ENCODE peak calls at places on chromosomes 4 and X, in five cellular contexts. M, A, K, X and F are unnamed samples.

GRCh38 chrX:40729923-40730584 is 5.3 kb downstream of the MED14 start:
- DNase-seq in X (no peak), A (no peak), K (no peak), M (peak; percentile 42), F (peak; percentile 31)

GRCh38 chr4:163592207-163592606 is 97.7 kb downstream of the TMA16 start:
- DNase-seq in M (no peak), K (no peak), A (no peak), X (no peak), F (no peak)

GRCh38 chrX:101550825-101551767 is 749 bp downstream of the ARMCX1 start:
- DNase-seq in A (peak; percentile 65), M (no peak), X (peak; percentile 37), K (no peak), F (peak; percentile 15)

GRCh38 chr4:41512139-41512538 is 25.8 kb upstream of the LIMCH1 start:
- DNase-seq in M (peak; percentile 23), K (no peak), A (no peak), X (no peak), F (no peak)

GRCh38 chr4:128354205-128354821 is 66.7 kb upstream of the PGRMC2 start:
- DNase-seq in X (peak; percentile 53), M (no peak), A (no peak), K (peak; percentile 30), F (peak; percentile 65)

GRCh38 chr4:56321246-56321645 is 66.0 kb downstream of the AASDH start:
- DNase-seq in M (no peak), A (no peak), K (no peak), X (no peak), F (no peak)

GRCh38 chr4:73599182-73599581 is 21.1 kb downstream of the RASSF6 start:
- DNase-seq in A (no peak), M (peak; percentile 12), X (peak; percentile 62), K (peak; percentile 95), F (no peak)

GRCh38 chr4:177005801-177006230 is 213.1 kb upstream of the VEGFC start:
- DNase-seq in A (no peak), X (no peak), K (no peak), M (peak; percentile 66), F (no peak)

GRCh38 chr4:7323872-7324650 is 110.7 kb downstream of the PSAPL1 start:
- DNase-seq in K (peak; percentile 7), M (peak; percentile 18), X (no peak), A (no peak), F (no peak)

GRCh38 chr4:130393246-130394041 is 1297.5 kb downstream of the C4orf33 start:
- DNase-seq in X (no peak), K (peak; percentile 0), M (no peak), A (no peak), F (no peak)

GRCh38 chr4:37594095-37594494 is 92.1 kb downstream of the RELL1 start:
- DNase-seq in M (no peak), K (no peak), A (no peak), X (no peak), F (no peak)

GRCh38 chr4:155228713-155229112 is 20.3 kb downstream of the NPY2R start:
- DNase-seq in X (no peak), K (no peak), A (no peak), M (no peak), F (no peak)

GRCh38 chr4:105399535-105400161 is 74.2 kb downstream of the PPA2 start:
- DNase-seq in A (no peak), M (peak; percentile 7), K (no peak), X (no peak), F (no peak)

GRCh38 chrX:128975716-128976115 is 547.6 kb downstream of the SMARCA1 start:
- DNase-seq in A (no peak), K (peak; percentile 23), M (peak; percentile 33), X (peak; percentile 10), F (peak; percentile 0)

GRCh38 chrX:24146283-24146865 is 3.2 kb upstream of the ZFX start:
- DNase-seq in X (no peak), K (no peak), A (no peak), M (peak; percentile 60), F (peak; percentile 10)

GRCh38 chr4:124940387-124940786 is 227.9 kb upstream of the ANKRD50 start:
- DNase-seq in K (no peak), X (no peak), A (no peak), M (no peak), F (no peak)
- TF ChIP-seq POLR2A in K (no peak), X (no peak), A (no peak), M (no peak), F (no peak)

GRCh38 chrX:2449135-2449886 is 51.5 kb downstream of the DHRSX start:
- DNase-seq in X (no peak), K (no peak), A (no peak), M (peak; percentile 4), F (no peak)

GRCh38 chrX:2451456-2452316 is 49.1 kb downstream of the DHRSX start:
- DNase-seq in A (no peak), X (no peak), M (peak; percentile 15), K (no peak), F (no peak)

GRCh38 chrX:2452799-2453198 is 48.0 kb downstream of the DHRSX start:
- DNase-seq in K (no peak), A (no peak), M (no peak), X (no peak), F (no peak)

GRCh38 chrX:2450681-2451080 is 50.1 kb downstream of the DHRSX start:
- DNase-seq in K (no peak), X (no peak), A (no peak), M (no peak), F (no peak)

DNA sequence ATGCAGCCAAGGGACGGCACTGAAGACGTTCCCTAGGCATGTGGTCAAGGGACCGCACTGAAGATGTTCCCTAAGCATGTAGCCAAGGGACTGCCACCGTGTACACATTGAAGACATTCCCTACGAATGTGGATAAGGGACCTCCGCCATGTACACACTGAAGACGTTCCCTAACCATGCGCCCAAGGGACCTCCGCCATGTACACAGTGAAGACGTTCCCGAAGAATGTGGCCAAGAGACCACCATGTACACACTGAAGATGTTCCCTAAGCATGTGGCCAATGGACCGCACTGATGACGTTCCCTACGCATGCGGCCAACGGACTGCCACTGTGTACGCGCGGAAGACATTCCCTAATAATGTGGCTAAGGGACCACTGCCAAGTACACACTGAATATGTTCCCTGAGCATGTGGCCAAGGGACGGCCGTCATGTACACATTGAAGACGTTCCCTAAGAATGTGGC is 48.4 kb downstream of the DHRSX start:
- DNase-seq in K (no peak), M (no peak), X (no peak), A (no peak), F (no peak)
- TF ChIP-seq POLR2A in K (no peak), M (no peak), X (no peak), A (no peak), F (no peak)

GRCh38 chrX:48800574-48801280 is 1.1 kb upstream of the HDAC6 start:
- DNase-seq in K (no peak), X (peak; percentile 5), A (no peak), M (peak; percentile 60), F (peak; percentile 95)
- TF ChIP-seq POLR2A in K (no peak), X (no peak), A (no peak), M (no peak), F (peak; percentile 51)

DNA sequence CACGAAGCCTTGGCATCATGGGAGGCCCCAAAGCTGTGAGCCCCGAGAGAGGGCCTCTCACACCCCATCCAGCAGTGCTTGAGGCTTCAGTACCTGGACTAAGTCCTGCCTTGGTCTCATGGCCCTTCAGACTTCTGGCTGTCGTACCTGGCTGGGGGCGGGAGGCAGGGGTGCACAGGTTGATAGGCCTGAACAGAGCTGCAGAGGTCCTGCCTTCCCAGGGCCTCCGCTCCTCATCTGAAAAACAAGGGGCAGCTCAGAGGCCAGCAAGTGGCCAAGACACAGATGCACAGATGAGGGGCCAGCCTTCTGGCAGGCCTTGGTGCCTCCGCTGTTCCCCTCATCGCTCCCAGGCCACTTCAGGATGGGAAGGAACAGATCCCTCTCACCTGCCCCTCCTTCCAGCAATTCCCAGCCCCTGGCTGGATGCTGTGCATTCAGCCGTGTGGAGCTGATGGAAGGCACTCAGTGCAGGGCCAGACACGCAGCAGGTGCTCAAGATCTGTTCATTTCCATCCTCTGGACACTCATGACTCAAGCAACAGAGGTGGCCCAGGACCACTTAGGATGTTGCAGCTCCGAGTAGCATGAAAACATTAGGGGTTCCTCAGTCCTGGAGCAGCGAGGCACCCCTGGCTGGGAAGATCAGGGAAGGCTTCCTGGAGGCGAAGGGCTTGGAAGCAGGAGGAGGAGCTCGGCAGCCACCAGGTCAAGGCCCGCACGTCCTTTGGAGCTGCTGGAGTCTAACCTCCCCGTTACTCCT is 1.4 kb downstream of the ZNF185 start:
- DNase-seq in X (no peak), K (no peak), M (no peak), A (no peak), F (no peak)
- TF ChIP-seq POLR2A in X (no peak), K (no peak), M (no peak), A (no peak), F (no peak)

DNA sequence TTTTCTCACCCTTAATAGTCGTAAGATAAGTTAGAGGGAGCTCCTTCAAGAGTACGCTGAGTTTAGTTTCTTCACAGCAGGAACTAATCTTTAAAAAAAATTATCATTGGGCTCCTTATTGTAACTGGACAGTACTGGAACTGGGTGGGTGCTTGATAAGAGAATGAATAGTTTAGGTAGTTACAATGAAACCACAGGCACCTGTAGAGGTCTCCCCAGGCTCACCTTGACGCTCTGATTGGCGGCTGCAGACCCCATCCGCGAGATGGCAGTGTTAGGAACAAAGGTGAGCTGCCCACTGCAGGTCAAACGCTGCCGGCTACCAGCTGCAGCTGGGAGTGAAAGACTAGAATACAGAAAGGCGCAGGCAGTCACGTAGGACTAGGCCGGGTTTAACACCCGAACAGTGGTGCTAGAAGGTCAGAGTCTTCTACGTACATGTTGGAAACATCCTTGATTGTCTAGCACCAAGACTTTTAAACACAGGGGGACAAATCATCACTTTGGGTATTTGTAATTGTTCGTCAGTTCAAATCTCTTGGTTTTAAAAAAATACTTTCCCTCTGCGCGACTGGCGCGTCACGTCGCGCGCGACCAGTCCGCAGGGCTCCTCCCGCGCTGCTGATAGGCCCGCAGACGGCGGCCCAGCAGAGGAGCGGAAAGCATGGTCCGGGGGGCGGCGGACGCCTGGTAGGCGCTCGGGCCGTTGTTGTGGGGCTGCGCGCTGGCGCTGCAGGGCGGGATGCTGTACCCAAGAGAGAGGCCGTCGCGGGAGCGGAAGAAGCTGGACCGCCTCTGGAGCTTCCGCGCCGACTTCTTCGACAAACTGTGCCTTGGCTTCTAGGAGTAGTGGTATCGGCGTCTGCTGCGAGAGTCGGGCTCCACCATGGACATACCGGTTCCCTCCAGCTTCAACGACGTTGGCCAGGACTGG is 45.6 kb downstream of the SMARCA5 start:
- DNase-seq in M (peak; percentile 5), K (peak; percentile 86), A (peak; percentile 36), X (peak; percentile 91), F (peak; percentile 88)
- TF ChIP-seq POLR2A in M (no peak), K (peak; percentile 23), A (no peak), X (peak; percentile 11), F (peak; percentile 62)

GRCh38 chr4:185210102-185210981 is 944 bp downstream of the SNX25 start:
- DNase-seq in K (peak; percentile 13), A (peak; percentile 70), X (peak; percentile 65), M (peak; percentile 68), F (peak; percentile 66)
- TF ChIP-seq POLR2A in K (no peak), A (peak; percentile 36), X (peak; percentile 39), M (no peak), F (peak; percentile 12)

DNA sequence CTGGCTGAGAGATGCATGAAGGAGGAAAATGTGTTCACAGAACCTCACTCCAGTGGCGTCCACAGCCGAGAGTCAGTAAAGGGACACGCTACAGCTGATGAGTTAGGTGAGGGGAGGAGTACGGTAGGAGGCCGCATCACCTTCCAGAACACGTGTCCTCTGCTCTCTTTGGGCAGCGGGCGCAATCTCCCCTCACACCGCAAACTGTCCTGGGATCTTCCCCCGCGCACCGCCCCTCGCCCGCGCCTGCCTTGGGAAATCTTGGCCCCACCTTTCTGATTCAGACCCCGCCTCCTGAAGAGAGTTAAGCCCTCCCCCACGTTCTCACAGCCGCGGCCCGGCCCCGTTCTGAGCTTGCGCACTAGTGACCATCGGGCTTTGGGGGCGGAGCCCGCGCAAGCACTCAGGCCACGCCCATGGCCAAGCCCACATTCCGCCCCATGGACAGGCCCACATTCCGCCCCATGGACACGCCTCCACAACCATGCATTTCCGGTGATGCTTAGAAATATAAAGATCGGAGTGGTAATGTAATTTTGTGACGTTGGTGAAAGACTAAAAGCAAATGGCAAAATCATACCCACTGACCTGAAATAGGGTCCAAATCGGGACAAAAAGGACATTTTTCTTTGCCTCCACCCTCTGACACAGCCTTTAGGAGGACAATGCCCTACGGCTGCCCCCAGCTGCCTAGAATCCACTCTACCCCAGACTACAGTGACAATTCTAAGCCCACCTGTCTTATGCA is 13.3 kb downstream of the SMIM10 start:
- DNase-seq in M (peak; percentile 88), K (peak; percentile 64), A (peak; percentile 92), X (peak; percentile 90), F (peak; percentile 91)
- TF ChIP-seq POLR2A in M (no peak), K (no peak), A (no peak), X (no peak), F (no peak)